ENCODE peak calls at places on chromosomes 13 and 19, in nine cellular contexts. F, S, K, E, X, A, D, Z and L are unnamed samples.

GRCh38 chr13:30047154-30047874 is 196.9 kb upstream of the UBL3 start:
- DNase-seq in F (no peak), S (no peak), K (no peak), E (peak), X (no peak), A (no peak), D (no peak), Z (no peak), L (no peak)

GRCh38 chr13:73952683-73953082 is 181.5 kb downstream of the KLF12 start:
- DNase-seq in F (no peak), S (no peak), K (no peak), E (peak), X (no peak), A (no peak), D (no peak), Z (no peak), L (no peak)

GRCh38 chr13:38262211-38262610 is 87.4 kb upstream of the UFM1 start:
- DNase-seq in F (no peak), S (no peak), K (no peak), E (no peak), X (no peak), A (no peak), D (no peak), Z (no peak), L (no peak)

GRCh38 chr19:55340144-55340783 is 588 bp downstream of the KMT5C start:
- DNase-seq in F (no peak), S (peak), K (peak), E (no peak), X (peak), A (peak), D (no peak), Z (no peak), L (no peak)

GRCh38 chr19:55406869-55407624 is 541 bp downstream of the UBE2S start:
- DNase-seq in F (peak), S (peak), K (peak), E (no peak), X (no peak), A (peak), D (no peak), Z (no peak), L (peak)

GRCh38 chr19:16836115-16836905 is 7.1 kb downstream of the SIN3B start:
- DNase-seq in F (peak), S (no peak), K (no peak), E (peak), X (no peak), A (no peak), D (no peak), Z (no peak), L (no peak)

GRCh38 chr19:2087621-2088100 is 8.5 kb downstream of the MOB3A start:
- DNase-seq in F (no peak), S (no peak), K (no peak), E (no peak), X (no peak), A (no peak), D (no peak), Z (no peak), L (no peak)

GRCh38 chr13:38755792-38756191 is 68.9 kb downstream of the FREM2 start:
- DNase-seq in F (no peak), S (peak), K (no peak), E (no peak), X (no peak), A (no peak), D (no peak), Z (no peak), L (no peak)

GRCh38 chr13:51502206-51502651 is 49.4 kb upstream of the INTS6 start:
- DNase-seq in F (no peak), S (no peak), K (no peak), E (peak), X (no peak), A (no peak), D (no peak), Z (no peak), L (no peak)

GRCh38 chr19:53872762-53873161 is 5.1 kb downstream of the MYADM start:
- DNase-seq in F (no peak), S (no peak), K (no peak), E (no peak), X (no peak), A (no peak), D (no peak), Z (no peak), L (no peak)

GRCh38 chr19:53868892-53869804 is 1.5 kb downstream of the MYADM start:
- DNase-seq in F (peak), S (peak), K (peak), E (peak), X (peak), A (peak), D (peak), Z (peak), L (peak)

GRCh38 chr19:53868091-53868891 is 608 bp downstream of the MYADM start:
- DNase-seq in F (peak), S (peak), K (peak), E (peak), X (peak), A (peak), D (no peak), Z (peak), L (peak)

GRCh38 chr19:53871448-53871847 is 3.8 kb downstream of the MYADM start:
- DNase-seq in F (no peak), S (no peak), K (no peak), E (no peak), X (no peak), A (no peak), D (no peak), Z (no peak), L (no peak)

DNA sequence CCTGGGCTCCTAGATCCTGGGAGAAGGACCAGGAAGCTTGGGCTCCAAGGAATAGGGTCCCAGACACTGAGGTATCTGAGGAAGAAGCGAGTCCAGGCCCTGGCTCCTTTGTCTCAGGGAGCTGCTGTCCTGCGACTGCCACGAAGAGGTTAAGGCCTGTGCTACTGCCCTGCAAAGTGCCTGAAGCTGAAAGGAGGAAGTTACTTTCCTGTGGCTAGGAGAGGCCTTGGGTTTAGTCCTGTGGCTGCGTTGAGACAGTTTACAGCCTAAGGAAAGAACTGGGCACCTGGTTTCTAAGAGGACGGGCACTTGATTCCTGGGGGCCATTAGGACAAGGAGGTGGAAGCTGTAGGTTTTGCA is 2.8 kb downstream of the MYADM start:
- DNase-seq in F (no peak), S (no peak), K (no peak), E (no peak), X (no peak), A (no peak), D (no peak), Z (no peak), L (no peak)
- H3K4me3 ChIP-seq in F (peak), S (no peak), K (peak), E (peak), X (peak), A (peak), D (peak), Z (peak), L (no peak)

GRCh38 chr19:3608750-3609322 is 2.2 kb upstream of the TBXA2R start:
- DNase-seq in F (no peak), S (no peak), K (no peak), E (no peak), X (no peak), A (no peak), D (no peak), Z (no peak), L (no peak)
- H3K27ac ChIP-seq in F (peak), S (no peak), K (no peak), E (no peak), X (no peak), A (peak), D (no peak), Z (peak), L (peak)

GRCh38 chr13:75801388-75801787 is 165.3 kb downstream of the LMO7 start:
- DNase-seq in F (no peak), S (no peak), K (no peak), E (no peak), X (no peak), A (no peak), D (no peak), Z (no peak), L (no peak)

GRCh38 chr13:75803175-75803611 is 167.1 kb downstream of the LMO7 start:
- DNase-seq in F (no peak), S (peak), K (peak), E (no peak), X (no peak), A (no peak), D (no peak), Z (no peak), L (no peak)

GRCh38 chr13:75803982-75804381 is 167.9 kb downstream of the LMO7 start:
- DNase-seq in F (no peak), S (no peak), K (peak), E (no peak), X (no peak), A (no peak), D (no peak), Z (no peak), L (no peak)

GRCh38 chr13:75800545-75800944 is 164.4 kb downstream of the LMO7 start:
- DNase-seq in F (no peak), S (no peak), K (peak), E (no peak), X (no peak), A (no peak), D (no peak), Z (no peak), L (no peak)

GRCh38 chr13:75802161-75802560 is 166.0 kb downstream of the LMO7 start:
- DNase-seq in F (no peak), S (no peak), K (no peak), E (no peak), X (no peak), A (no peak), D (no peak), Z (no peak), L (no peak)
- H3K4me3 ChIP-seq in F (no peak), S (no peak), K (no peak), E (no peak), X (no peak), A (no peak), D (no peak), Z (no peak), L (no peak)

GRCh38 chr19:49986354-49986753 is 25.4 kb upstream of the SIGLEC11 start:
- DNase-seq in F (no peak), S (no peak), K (no peak), E (no peak), X (no peak), A (no peak), D (no peak), Z (no peak), L (no peak)

GRCh38 chr19:49985926-49986325 is 25.0 kb upstream of the SIGLEC11 start:
- DNase-seq in F (no peak), S (no peak), K (no peak), E (no peak), X (no peak), A (no peak), D (no peak), Z (no peak), L (no peak)

GRCh38 chr19:49988007-49988406 is 27.0 kb upstream of the SIGLEC11 start:
- DNase-seq in F (no peak), S (no peak), K (no peak), E (no peak), X (no peak), A (no peak), D (no peak), Z (no peak), L (no peak)

GRCh38 chr19:49988433-49988832 is 27.5 kb upstream of the SIGLEC11 start:
- DNase-seq in F (no peak), S (no peak), K (no peak), E (peak), X (peak), A (no peak), D (no peak), Z (no peak), L (no peak)

GRCh38 chr19:49987159-49987698 is 26.3 kb upstream of the SIGLEC11 start:
- DNase-seq in F (peak), S (peak), K (peak), E (peak), X (peak), A (peak), D (peak), Z (peak), L (peak)
- H3K27ac ChIP-seq in F (no peak), S (no peak), K (no peak), E (no peak), X (no peak), A (no peak), D (no peak), Z (no peak), L (no peak)

GRCh38 chr19:8342316-8342683 is 762 bp downstream of the KANK3 start:
- DNase-seq in F (no peak), S (no peak), K (no peak), E (no peak), X (peak), A (no peak), D (no peak), Z (no peak), L (no peak)
- H3K4me3 ChIP-seq in F (peak), S (no peak), K (no peak), E (no peak), X (peak), A (no peak), D (no peak), Z (peak), L (peak)